ENCODE peak calls at places on chromosomes 5 and 9, in nine cellular contexts. One of them, this sample, is unnamed.

GRCh38 chr5:147369742-147370374 is 135.0 kb downstream of the STK32A start:
- DNase-seq in cardiac fibroblast: peak
- DNase-seq in AG10803: peak
- DNase-seq in Panc1: no peak
- DNase-seq in astrocyte of the cerebellum: no peak
- DNase-seq in heart right ventricle: no peak
- DNase-seq in HL-60: no peak
- DNase-seq in bronchial epithelial cell: peak
- DNase-seq in spleen: no peak
- DNase-seq in this sample: no peak

GRCh38 chr5:16625116-16625515 is 8.3 kb upstream of the RETREG1 start:
- DNase-seq in cardiac fibroblast: no peak
- DNase-seq in AG10803: no peak
- DNase-seq in Panc1: no peak
- DNase-seq in astrocyte of the cerebellum: no peak
- DNase-seq in heart right ventricle: no peak
- DNase-seq in HL-60: peak
- DNase-seq in bronchial epithelial cell: no peak
- DNase-seq in spleen: no peak
- DNase-seq in this sample: no peak

GRCh38 chr9:134720796-134721195 is 79.2 kb downstream of the COL5A1 start:
- DNase-seq in cardiac fibroblast: no peak
- DNase-seq in AG10803: no peak
- DNase-seq in Panc1: no peak
- DNase-seq in astrocyte of the cerebellum: no peak
- DNase-seq in heart right ventricle: no peak
- DNase-seq in HL-60: no peak
- DNase-seq in bronchial epithelial cell: no peak
- DNase-seq in spleen: no peak
- DNase-seq in this sample: no peak

GRCh38 chr5:163908253-163908652 is 402.8 kb downstream of the MAT2B start:
- DNase-seq in cardiac fibroblast: no peak
- DNase-seq in AG10803: no peak
- DNase-seq in Panc1: no peak
- DNase-seq in astrocyte of the cerebellum: no peak
- DNase-seq in heart right ventricle: no peak
- DNase-seq in HL-60: peak
- DNase-seq in bronchial epithelial cell: no peak
- DNase-seq in spleen: no peak
- DNase-seq in this sample: no peak

GRCh38 chr9:12702160-12702758 is 9.1 kb downstream of the TYRP1 start:
- DNase-seq in cardiac fibroblast: peak
- DNase-seq in AG10803: peak
- DNase-seq in Panc1: no peak
- DNase-seq in astrocyte of the cerebellum: peak
- DNase-seq in heart right ventricle: peak
- DNase-seq in HL-60: no peak
- DNase-seq in bronchial epithelial cell: peak
- DNase-seq in spleen: no peak
- DNase-seq in this sample: no peak

GRCh38 chr5:107248065-107248695 is 422.6 kb downstream of the EFNA5 start:
- DNase-seq in cardiac fibroblast: peak
- DNase-seq in AG10803: peak
- DNase-seq in Panc1: peak
- DNase-seq in astrocyte of the cerebellum: peak
- DNase-seq in heart right ventricle: peak
- DNase-seq in HL-60: peak
- DNase-seq in bronchial epithelial cell: peak
- DNase-seq in spleen: no peak
- DNase-seq in this sample: no peak

GRCh38 chr5:61332369-61332745 is 299 bp downstream of the ZSWIM6 start:
- DNase-seq in cardiac fibroblast: peak
- DNase-seq in AG10803: peak
- DNase-seq in Panc1: no peak
- DNase-seq in astrocyte of the cerebellum: no peak
- DNase-seq in heart right ventricle: peak
- DNase-seq in HL-60: no peak
- DNase-seq in bronchial epithelial cell: no peak
- DNase-seq in spleen: no peak
- DNase-seq in this sample: no peak

GRCh38 chr5:110105692-110106091 is 416.0 kb downstream of the MAN2A1 start:
- DNase-seq in cardiac fibroblast: peak
- DNase-seq in AG10803: peak
- DNase-seq in Panc1: no peak
- DNase-seq in astrocyte of the cerebellum: no peak
- DNase-seq in heart right ventricle: no peak
- DNase-seq in HL-60: no peak
- DNase-seq in bronchial epithelial cell: peak
- DNase-seq in spleen: no peak
- DNase-seq in this sample: no peak

GRCh38 chr5:175697846-175698245 is 40.0 kb downstream of the HRH2 start:
- DNase-seq in cardiac fibroblast: no peak
- DNase-seq in AG10803: no peak
- DNase-seq in Panc1: no peak
- DNase-seq in astrocyte of the cerebellum: no peak
- DNase-seq in heart right ventricle: no peak
- DNase-seq in HL-60: no peak
- DNase-seq in bronchial epithelial cell: no peak
- DNase-seq in spleen: peak
- DNase-seq in this sample: no peak

GRCh38 chr5:79133657-79134451 is 22.2 kb downstream of the BHMT start:
- DNase-seq in cardiac fibroblast: peak
- DNase-seq in AG10803: peak
- DNase-seq in Panc1: peak
- DNase-seq in astrocyte of the cerebellum: peak
- DNase-seq in heart right ventricle: peak
- DNase-seq in HL-60: peak
- DNase-seq in bronchial epithelial cell: peak
- DNase-seq in spleen: no peak
- DNase-seq in this sample: peak

GRCh38 chr5:69042915-69043795 is 50.7 kb upstream of the SLC30A5 start:
- DNase-seq in cardiac fibroblast: peak
- DNase-seq in AG10803: peak
- DNase-seq in Panc1: peak
- DNase-seq in astrocyte of the cerebellum: peak
- DNase-seq in heart right ventricle: peak
- DNase-seq in HL-60: peak
- DNase-seq in bronchial epithelial cell: peak
- DNase-seq in spleen: peak
- DNase-seq in this sample: peak

GRCh38 chr9:79619930-79620329 is 48.2 kb downstream of the TLE4 start:
- DNase-seq in cardiac fibroblast: no peak
- DNase-seq in AG10803: no peak
- DNase-seq in Panc1: no peak
- DNase-seq in astrocyte of the cerebellum: no peak
- DNase-seq in heart right ventricle: no peak
- DNase-seq in HL-60: no peak
- DNase-seq in bronchial epithelial cell: peak
- DNase-seq in spleen: no peak
- DNase-seq in this sample: no peak

DNA sequence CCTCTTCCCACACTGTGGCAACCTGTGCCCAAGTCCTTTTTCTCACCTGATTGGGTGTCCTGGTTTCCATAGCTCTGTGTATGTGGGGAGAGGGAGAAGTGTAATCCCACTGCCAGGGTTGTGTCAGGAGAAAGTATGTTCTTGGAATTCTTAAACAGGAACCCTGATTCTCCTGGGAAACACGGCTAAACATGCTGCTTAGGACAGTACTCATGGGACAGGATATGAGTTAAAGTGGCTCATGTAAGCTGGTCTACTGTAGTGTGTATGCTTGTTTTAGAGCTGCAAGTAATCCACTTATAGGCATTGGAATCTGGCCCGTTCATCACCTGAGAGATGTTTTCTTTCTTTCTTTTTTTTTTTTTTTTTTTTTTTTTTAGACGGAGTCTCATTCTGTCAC is 23.9 kb downstream of the ARHGEF28 start:
- DNase-seq in cardiac fibroblast: no peak
- DNase-seq in AG10803: no peak
- DNase-seq in Panc1: no peak
- DNase-seq in astrocyte of the cerebellum: no peak
- DNase-seq in heart right ventricle: no peak
- DNase-seq in HL-60: no peak
- DNase-seq in bronchial epithelial cell: no peak
- DNase-seq in spleen: no peak
- DNase-seq in this sample: no peak
- H3K4me3 ChIP-seq in cardiac fibroblast: no peak
- H3K4me3 ChIP-seq in AG10803: no peak
- H3K4me3 ChIP-seq in Panc1: no peak
- H3K4me3 ChIP-seq in astrocyte of the cerebellum: no peak
- H3K4me3 ChIP-seq in heart right ventricle: no peak
- H3K4me3 ChIP-seq in HL-60: no peak
- H3K4me3 ChIP-seq in bronchial epithelial cell: no peak
- H3K4me3 ChIP-seq in spleen: no peak
- H3K4me3 ChIP-seq in this sample: no peak

GRCh38 chr5:154394328-154394727 is 51.5 kb upstream of the SAP30L start:
- DNase-seq in cardiac fibroblast: no peak
- DNase-seq in AG10803: no peak
- DNase-seq in Panc1: no peak
- DNase-seq in astrocyte of the cerebellum: no peak
- DNase-seq in heart right ventricle: no peak
- DNase-seq in HL-60: no peak
- DNase-seq in bronchial epithelial cell: no peak
- DNase-seq in spleen: no peak
- DNase-seq in this sample: no peak
- TF ChIP-seq CTCF in cardiac fibroblast: no peak
- TF ChIP-seq CTCF in AG10803: no peak
- TF ChIP-seq CTCF in Panc1: no peak
- TF ChIP-seq CTCF in astrocyte of the cerebellum: no peak
- TF ChIP-seq CTCF in heart right ventricle: no peak
- TF ChIP-seq CTCF in HL-60: no peak
- TF ChIP-seq CTCF in bronchial epithelial cell: no peak
- TF ChIP-seq CTCF in spleen: no peak
- TF ChIP-seq CTCF in this sample: no peak

GRCh38 chr9:21993007-21993406 is 1.2 kb downstream of the CDKN2A start:
- DNase-seq in cardiac fibroblast: no peak
- DNase-seq in AG10803: no peak
- DNase-seq in Panc1: no peak
- DNase-seq in astrocyte of the cerebellum: no peak
- DNase-seq in heart right ventricle: no peak
- DNase-seq in HL-60: no peak
- DNase-seq in bronchial epithelial cell: no peak
- DNase-seq in spleen: no peak
- DNase-seq in this sample: no peak

GRCh38 chr9:21988056-21988990 is 5.9 kb downstream of the CDKN2A start:
- DNase-seq in cardiac fibroblast: no peak
- DNase-seq in AG10803: no peak
- DNase-seq in Panc1: no peak
- DNase-seq in astrocyte of the cerebellum: no peak
- DNase-seq in heart right ventricle: no peak
- DNase-seq in HL-60: no peak
- DNase-seq in bronchial epithelial cell: no peak
- DNase-seq in spleen: no peak
- DNase-seq in this sample: no peak

GRCh38 chr9:21991039-21991959 is 2.9 kb downstream of the CDKN2A start:
- DNase-seq in cardiac fibroblast: no peak
- DNase-seq in AG10803: no peak
- DNase-seq in Panc1: no peak
- DNase-seq in astrocyte of the cerebellum: no peak
- DNase-seq in heart right ventricle: no peak
- DNase-seq in HL-60: no peak
- DNase-seq in bronchial epithelial cell: no peak
- DNase-seq in spleen: no peak
- DNase-seq in this sample: no peak

GRCh38 chr9:21985964-21986667 is 8.1 kb downstream of the CDKN2A start:
- DNase-seq in cardiac fibroblast: no peak
- DNase-seq in AG10803: no peak
- DNase-seq in Panc1: no peak
- DNase-seq in astrocyte of the cerebellum: no peak
- DNase-seq in heart right ventricle: no peak
- DNase-seq in HL-60: no peak
- DNase-seq in bronchial epithelial cell: no peak
- DNase-seq in spleen: no peak
- DNase-seq in this sample: no peak

DNA sequence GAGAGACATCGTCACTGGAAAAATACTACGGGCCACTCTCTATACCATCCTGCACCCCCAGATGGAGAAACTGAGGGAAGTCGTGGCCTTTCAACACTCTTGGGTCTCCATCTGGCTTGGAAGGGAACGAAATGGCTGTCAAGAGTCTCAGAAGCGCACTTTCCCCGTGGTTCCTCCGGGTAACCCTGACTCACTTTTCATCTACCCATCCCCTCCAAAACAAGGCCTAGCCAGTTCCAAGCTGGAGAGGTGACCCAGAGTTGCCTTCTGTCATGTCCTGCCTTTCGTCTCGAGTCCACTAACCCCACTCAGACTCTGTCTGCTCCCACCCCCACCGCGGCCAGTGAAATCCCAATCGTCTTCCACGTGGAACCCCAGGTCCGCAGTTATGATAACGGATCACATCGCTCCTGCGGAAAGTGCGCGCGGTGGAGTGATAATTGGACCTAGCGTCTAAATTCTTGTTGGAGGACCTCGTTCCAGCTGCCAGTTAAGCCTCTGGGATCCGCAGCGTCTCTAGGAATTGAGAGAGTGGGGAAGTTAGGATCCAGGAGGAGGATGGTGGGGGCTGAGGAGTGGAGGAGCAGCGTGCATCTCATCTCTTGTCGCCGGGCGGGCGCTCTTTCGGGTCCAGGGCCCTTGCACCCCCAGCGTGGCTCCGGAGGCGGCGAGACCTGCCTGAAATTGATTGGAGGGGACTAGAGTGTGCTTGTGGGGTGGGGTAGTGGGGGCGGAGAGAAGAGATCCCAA is 4.6 kb downstream of the CDKN2A start:
- DNase-seq in cardiac fibroblast: no peak
- DNase-seq in AG10803: no peak
- DNase-seq in Panc1: no peak
- DNase-seq in astrocyte of the cerebellum: no peak
- DNase-seq in heart right ventricle: no peak
- DNase-seq in HL-60: no peak
- DNase-seq in bronchial epithelial cell: no peak
- DNase-seq in spleen: no peak
- DNase-seq in this sample: no peak
- H3K4me3 ChIP-seq in cardiac fibroblast: no peak
- H3K4me3 ChIP-seq in AG10803: peak
- H3K4me3 ChIP-seq in Panc1: no peak
- H3K4me3 ChIP-seq in astrocyte of the cerebellum: no peak
- H3K4me3 ChIP-seq in heart right ventricle: no peak
- H3K4me3 ChIP-seq in HL-60: no peak
- H3K4me3 ChIP-seq in bronchial epithelial cell: no peak
- H3K4me3 ChIP-seq in spleen: no peak
- H3K4me3 ChIP-seq in this sample: no peak

DNA sequence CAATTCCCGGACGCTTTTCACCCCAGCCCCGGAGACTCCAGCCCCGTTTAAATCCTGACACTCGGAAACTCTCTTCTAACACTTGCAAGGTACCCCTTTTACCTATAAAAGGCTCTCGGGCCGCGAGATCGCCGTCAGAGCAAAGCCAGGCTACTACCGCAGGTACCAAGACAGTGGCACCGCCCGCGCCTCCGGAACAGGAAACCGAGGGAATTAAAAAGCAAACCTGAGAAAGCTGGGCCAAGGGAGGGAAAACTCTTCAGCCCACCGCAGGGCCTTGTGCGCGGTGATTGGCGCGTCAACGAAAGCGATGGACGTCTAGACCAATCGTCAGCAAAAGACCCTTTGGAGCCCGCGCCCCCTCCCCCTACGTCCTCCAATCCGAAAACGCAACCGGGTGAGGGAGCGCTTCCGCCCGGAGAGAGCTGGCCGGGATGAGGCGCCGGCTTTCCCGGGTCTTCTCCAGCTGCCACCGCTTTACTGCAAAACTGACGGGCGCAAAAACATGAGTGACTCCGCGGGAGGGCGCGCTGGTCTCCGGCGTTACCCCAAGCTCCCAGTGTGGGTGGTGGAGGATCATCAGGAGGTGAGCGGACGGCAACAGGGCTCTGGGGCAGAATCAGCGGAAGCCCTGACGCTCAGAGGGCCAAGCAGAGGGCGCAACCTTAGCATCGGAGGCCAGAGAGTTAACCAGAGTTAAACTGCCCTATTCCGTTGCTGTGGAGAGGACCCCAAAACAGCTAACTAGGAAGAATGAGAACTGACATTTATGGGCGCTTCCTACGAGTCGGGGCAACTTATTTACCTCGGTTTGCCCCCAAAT is at the start of the genes C5orf22 and DROSHA:
- DNase-seq in cardiac fibroblast: peak
- DNase-seq in AG10803: peak
- DNase-seq in Panc1: peak
- DNase-seq in astrocyte of the cerebellum: peak
- DNase-seq in heart right ventricle: peak
- DNase-seq in HL-60: peak
- DNase-seq in bronchial epithelial cell: peak
- DNase-seq in spleen: peak
- DNase-seq in this sample: peak
- TF ChIP-seq CTCF in cardiac fibroblast: peak
- TF ChIP-seq CTCF in AG10803: peak
- TF ChIP-seq CTCF in Panc1: no peak
- TF ChIP-seq CTCF in astrocyte of the cerebellum: peak
- TF ChIP-seq CTCF in heart right ventricle: no peak
- TF ChIP-seq CTCF in HL-60: no peak
- TF ChIP-seq CTCF in bronchial epithelial cell: no peak
- TF ChIP-seq CTCF in spleen: no peak
- TF ChIP-seq CTCF in this sample: peak